ENCODE peak calls at places on chromosomes 13 and 19, in nine cellular contexts. Z is suprapubic skin, D is ascending aorta, P is cardiac fibroblast, Q is Peyer's patch, W is epithelial cell of esophagus, C is kidney, V is AG04450, X is tibial nerve. J is an unnamed sample.
A peak's percentile ranks its signal among the peaks of the same experiment; 100 is the strongest.

GRCh38 chr19:49362048-49362925 is at the start of gene TEAD2:
- DNase-seq in C (peak; percentile 92), W (peak; percentile 54), V (no peak), P (peak; percentile 68), X (peak; percentile 68), Q (peak; percentile 62), Z (peak; percentile 88), D (peak; percentile 85), J (peak; percentile 44)

GRCh38 chr19:6042776-6043726 is 65.1 kb upstream of the RANBP3 start:
- DNase-seq in Q (peak; percentile 30), X (no peak), W (no peak), Z (no peak), P (no peak), C (peak; percentile 26), D (peak; percentile 42), V (no peak), J (no peak)

GRCh38 chr13:74966814-74967213 is 515.2 kb downstream of the TBC1D4 start:
- DNase-seq in X (no peak), Z (no peak), Q (no peak), W (no peak), V (no peak), C (no peak), D (no peak), P (peak; percentile 60), J (no peak)

GRCh38 chr13:76229281-76229680 is 593.2 kb downstream of the LMO7 start:
- DNase-seq in D (no peak), V (no peak), Q (no peak), X (no peak), P (no peak), C (no peak), Z (no peak), W (no peak), J (no peak)

GRCh38 chr13:44969858-44970484 is 19.3 kb downstream of the NUFIP1 start:
- DNase-seq in Z (no peak), V (peak; percentile 34), C (no peak), D (no peak), W (peak; percentile 56), X (no peak), P (peak; percentile 82), Q (no peak), J (no peak)

GRCh38 chr13:87094646-87095045 is 576.5 kb upstream of the SLITRK5 start:
- DNase-seq in V (no peak), Z (no peak), C (no peak), X (no peak), W (peak; percentile 33), P (peak; percentile 22), Q (no peak), D (no peak), J (no peak)

GRCh38 chr13:110915874-110916670 is 1.2 kb upstream of the ANKRD10 start:
- DNase-seq in X (no peak), W (peak; percentile 70), D (no peak), Z (no peak), Q (no peak), C (no peak), V (no peak), P (peak; percentile 78), J (no peak)

GRCh38 chr19:29598036-29598435 is 8.0 kb upstream of the POP4 start:
- DNase-seq in W (no peak), Q (peak; percentile 35), P (no peak), C (no peak), D (peak; percentile 30), Z (no peak), V (no peak), X (no peak), J (no peak)

GRCh38 chr13:45630791-45631190 is 15.3 kb upstream of the ERICH6B start:
- DNase-seq in C (no peak), W (peak; percentile 46), D (no peak), X (no peak), V (no peak), Z (no peak), P (no peak), Q (no peak), J (no peak)

GRCh38 chr13:99392126-99392805 is 85.1 kb upstream of the GPR183 start:
- DNase-seq in C (no peak), D (peak; percentile 53), W (no peak), P (no peak), Q (no peak), V (no peak), Z (no peak), X (no peak), J (no peak)

GRCh38 chr19:34677386-34678084 is at the start of gene ZNF302:
- DNase-seq in X (peak; percentile 90), Z (peak; percentile 98), Q (peak; percentile 99), D (peak; percentile 98), P (peak; percentile 99), W (peak; percentile 98), C (peak; percentile 99), V (peak; percentile 94), J (peak; percentile 96)

GRCh38 chr19:34675919-34676318 is 1.0 kb downstream of the SCGB2B2 start:
- DNase-seq in P (no peak), W (no peak), D (no peak), X (no peak), Q (no peak), V (no peak), Z (no peak), C (no peak), J (no peak)

GRCh38 chr19:34678085-34678412 is 571 bp downstream of the ZNF302 start:
- DNase-seq in V (no peak), P (no peak), X (no peak), D (no peak), Z (no peak), Q (no peak), C (no peak), W (no peak), J (no peak)

GRCh38 chr19:34678421-34678820 is 943 bp downstream of the ZNF302 start:
- DNase-seq in Z (no peak), C (no peak), X (no peak), V (no peak), P (no peak), Q (no peak), D (no peak), W (no peak), J (no peak)

GRCh38 chr19:34676697-34677385 is at the start of gene SCGB2B2:
- DNase-seq in W (no peak), D (peak; percentile 77), Q (no peak), P (no peak), V (no peak), Z (no peak), C (no peak), X (peak; percentile 65), J (no peak)
- TF ChIP-seq CTCF in W (no peak), D (no peak), Q (no peak), P (no peak), V (peak; percentile 34), Z (no peak), C (no peak), X (no peak), J (no peak)

GRCh38 chr13:58949646-58950045 is 1214.1 kb downstream of the DIAPH3 start:
- DNase-seq in C (no peak), D (no peak), Z (no peak), V (no peak), Q (no peak), X (no peak), P (no peak), W (no peak), J (no peak)

GRCh38 chr13:58950911-58951310 is 1212.8 kb downstream of the DIAPH3 start:
- DNase-seq in C (no peak), Q (no peak), P (no peak), X (no peak), D (no peak), Z (no peak), V (no peak), W (no peak), J (no peak)

DNA sequence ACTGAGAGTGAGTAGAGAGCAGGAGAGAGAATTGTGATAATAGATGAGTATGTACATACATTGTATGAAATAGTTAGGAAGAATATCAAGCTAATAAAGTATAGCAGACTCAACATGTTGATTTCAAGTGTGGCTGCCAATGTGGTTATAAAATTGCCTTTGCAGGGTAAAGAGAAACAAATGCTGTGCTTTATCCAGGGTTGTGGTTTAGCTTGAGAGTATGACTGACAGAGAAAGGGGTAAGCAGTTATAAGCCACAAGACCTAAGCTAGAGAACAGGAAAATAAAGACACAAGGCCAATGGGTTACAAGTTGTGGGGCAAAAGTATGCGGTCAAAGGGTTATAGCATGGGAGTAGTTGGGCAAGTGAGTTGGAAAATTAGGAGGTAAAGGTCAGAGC is 1217.5 kb downstream of the DIAPH3 start:
- DNase-seq in C (no peak), V (no peak), D (no peak), X (no peak), P (no peak), Q (no peak), W (no peak), Z (no peak), J (no peak)
- TF ChIP-seq CTCF in C (no peak), V (no peak), D (no peak), X (no peak), P (no peak), Q (no peak), W (no peak), Z (no peak), J (no peak)

DNA sequence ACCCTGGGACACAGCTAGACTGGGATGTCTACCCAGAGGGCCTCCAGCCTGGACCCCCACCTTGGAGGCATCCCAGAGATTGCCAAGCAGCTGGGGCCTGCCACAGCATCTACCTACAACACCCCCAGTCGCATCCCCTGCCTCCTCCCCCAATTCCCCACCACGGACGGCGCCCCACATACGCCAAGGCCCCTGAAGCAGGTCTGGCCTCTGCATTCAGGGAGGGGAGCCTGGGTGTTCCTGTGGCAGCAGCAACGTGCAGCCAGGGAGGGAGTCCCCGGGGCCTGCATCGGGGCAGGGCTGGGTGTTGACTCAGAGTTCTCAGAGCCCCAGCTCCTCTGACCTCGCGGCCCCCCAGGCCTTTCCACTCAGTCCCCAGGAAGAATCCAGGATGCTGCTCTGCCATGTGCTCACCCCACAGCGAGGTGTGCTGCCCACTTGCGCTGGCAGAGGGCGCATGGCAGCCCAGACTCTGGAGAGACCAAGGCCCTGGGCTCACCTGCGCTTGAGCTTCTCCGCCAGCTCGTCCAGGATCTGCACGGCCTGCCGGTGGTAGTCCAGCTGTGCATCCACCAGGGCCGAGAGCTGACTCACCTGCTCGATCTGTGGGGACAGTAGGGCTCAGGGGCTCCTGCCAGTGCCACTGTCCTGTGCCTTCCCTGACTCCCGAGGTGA is 19.6 kb downstream of the MPND start:
- DNase-seq in Z (peak; percentile 60), W (no peak), P (no peak), C (peak; percentile 75), Q (no peak), V (no peak), D (no peak), X (no peak), J (peak; percentile 29)
- TF ChIP-seq CTCF in Z (peak; percentile 15), W (peak; percentile 36), P (peak; percentile 13), C (no peak), Q (peak; percentile 23), V (peak; percentile 31), D (no peak), X (no peak), J (peak; percentile 36)

GRCh38 chr13:112770504-112770903 is 80.7 kb downstream of the ATP11A start:
- DNase-seq in Q (no peak), W (no peak), X (no peak), Z (no peak), D (no peak), P (no peak), C (peak; percentile 61), V (no peak), J (no peak)
- TF ChIP-seq CTCF in Q (no peak), W (no peak), X (no peak), Z (no peak), D (no peak), P (no peak), C (no peak), V (no peak), J (no peak)

J was measured in Calu3.